ENCODE peak calls at places on chromosomes 6 and 20, in five cellular contexts. U is CD8-positive, alpha-beta T cell; O is upper lobe of left lung; D is endothelial cell; N is mesothelial cell of epicardium. A is an unnamed sample.
A peak's percentile ranks its signal among the peaks of the same experiment; 100 is the strongest.

GRCh38 chr6:113588646-113589045 is 268.5 kb upstream of the MARCKS start:
- DNase-seq in D (no peak), N (no peak), U (no peak), O (no peak), A (no peak)

GRCh38 chr6:111663232-111663631 is 57.6 kb upstream of the TRAF3IP2 start:
- DNase-seq in U (no peak), D (peak; percentile 18), O (no peak), N (no peak), A (no peak)

GRCh38 chr20:25750765-25751696 is 54.4 kb upstream of the ZNF337 start:
- DNase-seq in O (peak; percentile 85), D (peak; percentile 40), N (no peak), U (peak; percentile 42), A (peak; percentile 32)

GRCh38 chr6:155273438-155273837 is 9.6 kb downstream of the CLDN20 start:
- DNase-seq in N (no peak), U (no peak), D (peak; percentile 52), O (no peak), A (no peak)

GRCh38 chr20:51768759-51769517 is 748 bp upstream of the ATP9A start:
- DNase-seq in U (no peak), N (no peak), D (no peak), O (no peak), A (no peak)

GRCh38 chr6:150286919-150287318 is 81.9 kb upstream of the IYD start:
- DNase-seq in N (no peak), O (no peak), D (no peak), U (no peak), A (no peak)

GRCh38 chr6:158715330-158716311 is 65.8 kb downstream of the SYTL3 start:
- DNase-seq in N (no peak), U (no peak), D (no peak), O (no peak), A (peak; percentile 52)

GRCh38 chr20:52490715-52491430 is 299.3 kb upstream of the ZFP64 start:
- DNase-seq in N (no peak), D (no peak), O (no peak), U (no peak), A (no peak)

GRCh38 chr6:17038316-17038715 is 63.5 kb upstream of the STMND1 start:
- DNase-seq in D (no peak), U (no peak), O (no peak), N (no peak), A (no peak)

GRCh38 chr6:128570439-128571063 is 50.2 kb upstream of the PTPRK start:
- DNase-seq in D (no peak), N (no peak), U (no peak), O (no peak), A (no peak)

GRCh38 chr6:125869427-125869826 is 78.7 kb downstream of the NCOA7 start:
- DNase-seq in D (no peak), U (no peak), O (no peak), N (no peak), A (no peak)

GRCh38 chr20:32111763-32112162 is 2.2 kb downstream of the TM9SF4 start:
- DNase-seq in O (no peak), U (no peak), D (no peak), N (no peak), A (no peak)

GRCh38 chr20:13694420-13695150 is 55.9 kb upstream of the TASP1 start:
- DNase-seq in O (no peak), D (no peak), U (no peak), N (no peak), A (no peak)

GRCh38 chr6:25456249-25456648 is 177.1 kb downstream of the CARMIL1 start:
- DNase-seq in O (no peak), D (no peak), U (no peak), N (no peak), A (no peak)

GRCh38 chr6:116436586-116436985 is 24.6 kb upstream of the CALHM6 start:
- DNase-seq in D (no peak), U (no peak), N (no peak), O (no peak), A (no peak)

GRCh38 chr6:390914-391558 is 516 bp upstream of the IRF4 start:
- DNase-seq in N (no peak), U (no peak), O (no peak), D (no peak), A (peak; percentile 74)

GRCh38 chr6:34866509-34866908 is 21.3 kb downstream of the TAF11 start:
- DNase-seq in N (no peak), D (no peak), U (no peak), O (no peak), A (no peak)

GRCh38 chr20:60009318-60009717 is 51.1 kb downstream of the CDH26 start:
- DNase-seq in U (no peak), N (no peak), O (peak; percentile 38), D (no peak), A (no peak)

GRCh38 chr6:12298995-12299394 is 8.8 kb downstream of the EDN1 start:
- DNase-seq in U (no peak), D (no peak), O (no peak), N (no peak), A (no peak)

GRCh38 chr6:8131265-8131897 is 29.0 kb upstream of the EEF1E1 start:
- DNase-seq in O (no peak), U (peak; percentile 2), D (peak; percentile 74), N (peak; percentile 26), A (no peak)

GRCh38 chr6:136471372-136471771 is 78.8 kb downstream of the MAP7 start:
- DNase-seq in U (no peak), N (no peak), D (no peak), O (no peak), A (no peak)

GRCh38 chr6:26124550-26125014 is 37.4 kb downstream of the HFE start:
- DNase-seq in D (no peak), O (no peak), N (no peak), U (no peak), A (no peak)

GRCh38 chr6:39263299-39264037 is 34.2 kb upstream of the KCNK5 start:
- DNase-seq in U (no peak), D (no peak), O (no peak), N (no peak), A (no peak)

GRCh38 chr6:128463942-128464341 is 56.5 kb downstream of the PTPRK start:
- DNase-seq in D (no peak), O (no peak), U (no peak), N (no peak), A (no peak)

GRCh38 chr20:50726955-50727791 is 4.2 kb upstream of the PARD6B start:
- DNase-seq in O (no peak), D (no peak), U (no peak), N (no peak), A (no peak)

GRCh38 chr6:14276667-14277404 is 159.3 kb downstream of the CD83 start:
- DNase-seq in D (no peak), O (no peak), N (no peak), U (no peak), A (no peak)

GRCh38 chr20:46975976-46976375 is 81.3 kb downstream of the EYA2 start:
- DNase-seq in N (no peak), U (no peak), O (no peak), D (no peak), A (no peak)

GRCh38 chr6:161748535-161749386 is 474.9 kb upstream of the AGPAT4 start:
- DNase-seq in N (no peak), U (no peak), D (peak; percentile 85), O (no peak), A (no peak)

GRCh38 chr6:116572162-116572561 is 858 bp downstream of the RWDD1 start:
- DNase-seq in D (no peak), U (no peak), N (no peak), O (no peak), A (no peak)

GRCh38 chr6:139254196-139254595 is 37.6 kb downstream of the TXLNB start:
- DNase-seq in N (no peak), U (no peak), D (no peak), O (no peak), A (no peak)

GRCh38 chr6:31272856-31273626 is 1.1 kb upstream of the HLA-C start:
- DNase-seq in N (no peak), O (no peak), D (no peak), U (no peak), A (no peak)

GRCh38 chr6:31267504-31268371 is 4.2 kb downstream of the HLA-C start:
- DNase-seq in O (no peak), N (no peak), D (no peak), U (no peak), A (no peak)

GRCh38 chr6:31272431-31272830 is 539 bp upstream of the HLA-C start:
- DNase-seq in U (no peak), D (no peak), N (no peak), O (no peak), A (no peak)

GRCh38 chr6:31270788-31271640 is 878 bp downstream of the HLA-C start:
- DNase-seq in D (no peak), U (peak; percentile 59), O (peak; percentile 89), N (no peak), A (peak; percentile 68)

DNA sequence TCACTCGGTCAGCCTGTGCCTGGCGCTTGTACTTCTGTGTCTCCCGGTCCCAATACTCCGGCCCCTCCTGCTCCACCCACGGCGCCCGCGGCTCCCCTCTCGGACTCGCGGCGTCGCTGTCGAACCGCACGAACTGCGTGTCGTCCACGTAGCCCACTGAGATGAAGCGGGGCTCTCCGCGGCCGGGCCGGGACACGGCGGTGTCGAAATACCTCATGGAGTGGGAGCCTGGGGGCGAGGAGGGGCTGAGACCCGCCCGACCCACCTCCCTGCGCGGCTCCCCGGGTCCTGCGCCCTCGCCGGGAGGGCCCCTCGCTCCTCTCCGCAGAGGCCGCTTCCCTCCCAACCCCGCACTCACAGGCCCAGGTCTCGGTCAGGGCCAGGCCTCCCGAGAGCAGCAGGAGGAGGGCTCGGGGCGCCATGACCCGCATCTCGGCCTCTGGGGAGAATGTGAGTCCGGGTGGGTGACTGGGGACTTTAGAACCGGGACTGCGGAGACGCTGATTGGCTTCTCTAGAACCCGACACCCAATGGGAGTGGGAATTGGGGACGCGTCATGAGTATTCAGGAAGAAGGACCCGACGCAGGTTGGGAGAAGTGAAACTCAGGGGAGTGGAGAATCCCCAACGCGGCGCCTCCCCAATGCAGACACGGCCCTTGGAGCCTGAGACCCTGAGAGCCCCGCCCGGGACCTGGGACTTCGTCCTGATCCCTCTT is at the start of gene HLA-C:
- DNase-seq in D (peak; percentile 63), O (peak; percentile 92), N (peak; percentile 75), U (peak; percentile 88), A (peak; percentile 77)
- TF ChIP-seq CTCF in D (no peak), O (no peak), N (no peak), U (no peak), A (no peak)

GRCh38 chr6:33197431-33198048 is 2.9 kb downstream of the RXRB start:
- DNase-seq in O (no peak), N (no peak), U (no peak), D (no peak), A (no peak)
- TF ChIP-seq CTCF in O (peak; percentile 68), N (peak; percentile 48), U (peak; percentile 64), D (peak; percentile 32), A (no peak)

GRCh38 chr6:54267798-54268197 is 40.4 kb upstream of the TINAG start:
- DNase-seq in U (no peak), D (peak; percentile 51), N (no peak), O (no peak), A (no peak)
- TF ChIP-seq CTCF in U (no peak), D (peak; percentile 54), N (peak; percentile 54), O (peak; percentile 39), A (no peak)

DNA sequence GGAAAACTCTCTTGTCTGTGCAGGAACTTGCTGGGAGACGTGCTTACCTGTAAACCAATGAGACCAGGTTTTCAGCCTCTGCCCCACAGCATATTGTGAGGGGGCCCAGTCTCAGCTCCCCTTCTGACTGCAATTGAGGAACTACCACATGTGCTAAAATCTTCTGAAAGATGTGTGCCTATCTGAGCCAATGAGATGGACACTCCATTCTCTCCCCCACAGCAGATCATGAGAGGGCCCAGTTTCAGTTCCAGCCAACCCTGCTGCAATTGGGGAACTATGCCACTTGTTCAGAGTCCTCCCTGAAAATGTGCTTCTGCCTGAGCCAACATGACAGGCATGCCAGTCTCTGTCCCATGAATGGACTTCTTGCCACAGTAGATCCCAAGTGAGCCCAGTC is 20.9 kb upstream of the PI3 start:
- DNase-seq in U (no peak), D (no peak), N (no peak), O (no peak), A (no peak)
- TF ChIP-seq CTCF in U (no peak), D (no peak), N (no peak), O (no peak), A (no peak)

A was measured in activated B cell treated with CpG ODN at 0.5 μM for 24 hours.